ENCODE peak calls at places on chromosome 7, in nine cellular contexts. W is spleen; P is upper lobe of right lung; M is CD4-positive, alpha-beta T cell; G is caudate nucleus; D is tibial nerve; B is psoas muscle; Y is CD8-positive, alpha-beta T cell; Z is breast epithelium. J is an unnamed sample.

GRCh38 chr7:135723411-135723810 is 4.6 kb downstream of the SLC13A4 start:
- DNase-seq in W (no peak), P (peak), M (no peak), G (no peak), D (no peak), B (no peak), Y (no peak), Z (no peak), J (no peak)

GRCh38 chr7:132575336-132575986 is 809 bp downstream of the PLXNA4 start:
- DNase-seq in W (no peak), P (no peak), M (no peak), G (peak), D (peak), B (peak), Y (peak), Z (no peak), J (no peak)

GRCh38 chr7:119465798-119466305 is 807.1 kb upstream of the KCND2 start:
- DNase-seq in W (no peak), P (no peak), M (no peak), G (no peak), D (no peak), B (no peak), Y (no peak), Z (no peak), J (no peak)

GRCh38 chr7:80145780-80146422 is 11.3 kb downstream of the GNAI1 start:
- DNase-seq in W (no peak), P (no peak), M (no peak), G (no peak), D (no peak), B (no peak), Y (no peak), Z (no peak), J (no peak)

GRCh38 chr7:13835442-13835841 is 154.0 kb downstream of the ETV1 start:
- DNase-seq in W (no peak), P (no peak), M (no peak), G (no peak), D (no peak), B (no peak), Y (no peak), Z (no peak), J (no peak)

GRCh38 chr7:101362334-101363195 is at the start of gene COL26A1:
- DNase-seq in W (peak), P (peak), M (no peak), G (no peak), D (no peak), B (no peak), Y (no peak), Z (no peak), J (no peak)

GRCh38 chr7:77783111-77783510 is 15.1 kb downstream of the TMEM60 start:
- DNase-seq in W (no peak), P (no peak), M (no peak), G (no peak), D (no peak), B (no peak), Y (no peak), Z (no peak), J (no peak)

GRCh38 chr7:12951397-12951801 is 264.0 kb downstream of the ARL4A start:
- DNase-seq in W (no peak), P (no peak), M (no peak), G (no peak), D (no peak), B (no peak), Y (no peak), Z (no peak), J (no peak)

GRCh38 chr7:40105879-40106473 is 28.4 kb downstream of the MPLKIP start:
- DNase-seq in W (no peak), P (no peak), M (no peak), G (no peak), D (no peak), B (no peak), Y (no peak), Z (no peak), J (no peak)

GRCh38 chr7:41010967-41011366 is 691.9 kb downstream of the INHBA start:
- DNase-seq in W (no peak), P (no peak), M (no peak), G (no peak), D (no peak), B (no peak), Y (no peak), Z (no peak), J (no peak)

GRCh38 chr7:131011437-131011752 is 277.4 kb upstream of the KLF14 start:
- DNase-seq in W (peak), P (peak), M (no peak), G (no peak), D (no peak), B (peak), Y (no peak), Z (no peak), J (no peak)

GRCh38 chr7:83419013-83419412 is 229.9 kb downstream of the SEMA3E start:
- DNase-seq in W (no peak), P (no peak), M (no peak), G (no peak), D (no peak), B (no peak), Y (no peak), Z (no peak), J (no peak)

GRCh38 chr7:18638594-18639452 is 143.3 kb downstream of the HDAC9 start:
- DNase-seq in W (no peak), P (no peak), M (no peak), G (no peak), D (peak), B (no peak), Y (no peak), Z (no peak), J (no peak)

GRCh38 chr7:29565186-29565540 is 1.5 kb downstream of the PRR15 start:
- DNase-seq in W (no peak), P (no peak), M (no peak), G (no peak), D (no peak), B (no peak), Y (no peak), Z (no peak), J (no peak)

GRCh38 chr7:121503039-121503438 is 106.9 kb upstream of the FAM3C start:
- DNase-seq in W (no peak), P (no peak), M (no peak), G (no peak), D (no peak), B (no peak), Y (no peak), Z (no peak), J (no peak)

GRCh38 chr7:29607889-29608288 is 44.3 kb downstream of the PRR15 start:
- DNase-seq in W (no peak), P (no peak), M (no peak), G (no peak), D (no peak), B (no peak), Y (no peak), Z (no peak), J (peak)

GRCh38 chr7:29449569-29450260 is 113.9 kb upstream of the PRR15 start:
- DNase-seq in W (no peak), P (no peak), M (no peak), G (no peak), D (peak), B (no peak), Y (no peak), Z (no peak), J (peak)

GRCh38 chr7:106840342-106840741 is 24.7 kb upstream of the PIK3CG start:
- DNase-seq in W (no peak), P (no peak), M (no peak), G (no peak), D (no peak), B (no peak), Y (no peak), Z (no peak), J (no peak)

GRCh38 chr7:22563115-22563514 is 63.1 kb upstream of the STEAP1B start:
- DNase-seq in W (no peak), P (no peak), M (no peak), G (peak), D (no peak), B (no peak), Y (no peak), Z (no peak), J (no peak)

GRCh38 chr7:157151626-157152339 is 13.1 kb downstream of the UBE3C start:
- DNase-seq in W (no peak), P (no peak), M (no peak), G (no peak), D (no peak), B (no peak), Y (no peak), Z (no peak), J (no peak)

GRCh38 chr7:1998146-1998545 is 234.6 kb downstream of the MAD1L1 start:
- DNase-seq in W (no peak), P (no peak), M (no peak), G (no peak), D (no peak), B (peak), Y (peak), Z (no peak), J (no peak)

GRCh38 chr7:15178065-15178464 is 275.5 kb upstream of the DGKB start:
- DNase-seq in W (no peak), P (no peak), M (no peak), G (no peak), D (no peak), B (no peak), Y (no peak), Z (no peak), J (no peak)

GRCh38 chr7:138460649-138461607 is 869 bp downstream of the TRIM24 start:
- DNase-seq in W (no peak), P (peak), M (peak), G (peak), D (no peak), B (peak), Y (peak), Z (no peak), J (no peak)

GRCh38 chr7:124728610-124729009 is 37.0 kb downstream of the GPR37 start:
- DNase-seq in W (no peak), P (no peak), M (no peak), G (no peak), D (no peak), B (no peak), Y (no peak), Z (no peak), J (no peak)

GRCh38 chr7:31003721-31004120 is 40.0 kb downstream of the GHRHR start:
- DNase-seq in W (peak), P (no peak), M (no peak), G (no peak), D (no peak), B (no peak), Y (no peak), Z (no peak), J (no peak)

GRCh38 chr7:40922316-40922670 is 780.6 kb downstream of the INHBA start:
- DNase-seq in W (no peak), P (no peak), M (no peak), G (no peak), D (no peak), B (no peak), Y (no peak), Z (no peak), J (peak)

DNA sequence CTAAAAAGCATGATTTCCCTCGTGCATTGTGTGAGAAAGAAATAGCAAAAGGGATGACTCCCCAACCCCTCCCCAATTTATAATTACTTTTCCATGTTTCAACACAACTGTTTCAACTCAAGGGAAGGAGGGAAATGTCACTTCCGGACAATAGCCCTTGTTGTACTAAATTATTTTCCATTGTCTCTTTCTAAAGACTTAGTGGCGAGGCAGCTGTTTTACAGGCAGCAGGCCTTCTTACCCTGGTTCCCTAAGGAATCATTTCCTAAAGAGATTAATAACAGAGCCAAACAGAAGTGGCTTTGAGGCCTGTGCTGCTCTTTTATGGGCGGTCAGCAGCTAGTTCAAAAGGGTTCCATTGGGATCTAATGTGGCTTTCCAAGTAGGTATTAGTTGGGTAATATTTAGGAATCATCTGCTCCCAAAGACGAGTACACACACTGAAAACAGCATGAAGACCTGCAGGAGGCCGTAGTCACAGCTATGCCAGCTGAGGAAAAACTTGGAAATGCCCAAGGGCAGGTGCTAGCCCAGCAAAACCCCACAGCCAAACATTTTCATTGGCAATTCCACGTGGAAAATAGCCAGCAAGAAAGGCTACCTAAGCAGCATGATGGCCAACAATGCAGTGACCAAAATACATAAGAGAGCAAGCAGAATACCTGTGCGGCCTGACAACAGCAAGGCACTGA is 32.8 kb downstream of the DOCK4 start:
- DNase-seq in W (no peak), P (no peak), M (no peak), G (no peak), D (no peak), B (no peak), Y (no peak), Z (no peak), J (no peak)
- H3K27ac ChIP-seq in W (no peak), P (no peak), M (no peak), G (no peak), D (no peak), B (peak), Y (no peak), Z (no peak), J (no peak)

DNA sequence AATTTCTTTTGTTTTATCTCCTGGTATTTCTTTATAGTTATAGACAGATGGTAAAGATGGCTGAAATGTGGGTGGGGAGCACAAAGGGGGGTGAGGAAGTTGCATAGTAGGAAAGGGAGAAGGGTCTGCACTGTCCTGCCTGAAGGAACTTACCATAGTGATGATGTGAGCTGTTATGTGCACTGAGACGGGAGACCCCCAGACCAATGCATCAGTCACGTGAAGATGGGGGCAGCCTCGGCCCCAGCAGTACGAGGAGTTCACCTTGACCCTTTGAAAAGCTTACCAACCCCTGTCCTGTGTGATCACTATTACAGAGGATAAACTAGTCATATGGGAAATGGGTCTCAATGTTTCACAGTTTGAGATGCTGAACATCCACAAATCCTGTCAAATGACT is 316.3 kb downstream of the TNS3 start:
- DNase-seq in W (no peak), P (peak), M (no peak), G (no peak), D (no peak), B (no peak), Y (no peak), Z (no peak), J (no peak)
- H3K27ac ChIP-seq in W (peak), P (no peak), M (no peak), G (no peak), D (peak), B (no peak), Y (no peak), Z (no peak), J (no peak)

DNA sequence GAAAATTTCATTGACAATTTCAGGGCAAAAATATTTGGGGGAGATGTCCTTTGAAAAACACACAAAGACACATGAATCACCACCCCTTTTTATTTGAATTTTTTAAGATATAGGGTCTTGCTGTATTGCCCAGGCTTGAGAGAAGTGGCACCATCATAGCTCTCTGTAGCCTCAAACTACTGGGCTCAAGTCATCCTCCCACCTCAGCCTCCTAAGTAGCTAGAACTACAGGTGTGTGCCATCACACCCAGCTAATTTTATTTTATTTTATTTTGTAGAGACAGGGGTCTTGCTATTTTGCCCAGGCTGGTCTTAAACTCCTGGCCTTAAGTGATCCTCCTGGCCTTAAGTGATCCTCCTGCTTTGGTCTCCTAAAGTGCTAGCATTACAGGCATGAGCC is 50.5 kb downstream of the WNT2 start:
- DNase-seq in W (no peak), P (no peak), M (no peak), G (no peak), D (no peak), B (no peak), Y (no peak), Z (no peak), J (no peak)
- H3K27ac ChIP-seq in W (no peak), P (no peak), M (no peak), G (no peak), D (no peak), B (no peak), Y (no peak), Z (no peak), J (no peak)

DNA sequence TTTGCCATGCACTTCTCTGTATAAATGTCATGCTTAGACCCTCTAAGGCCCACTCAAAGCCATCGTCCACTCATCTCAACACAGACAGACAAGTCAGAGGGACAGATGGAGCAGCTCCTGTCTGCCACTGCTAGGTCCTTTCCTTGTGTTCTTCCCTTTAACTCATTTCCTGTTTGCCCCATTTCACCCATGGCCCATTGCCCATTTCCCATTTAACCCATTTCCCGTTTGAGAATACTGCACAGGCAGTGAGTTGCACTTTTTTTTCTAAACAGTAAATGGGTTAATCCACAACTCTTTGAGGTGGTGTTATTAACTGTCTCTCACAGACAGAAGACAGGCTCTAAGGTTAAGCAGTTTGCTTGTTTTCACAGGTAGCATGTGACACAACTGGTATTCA is 179.3 kb downstream of the NPSR1 start:
- DNase-seq in W (no peak), P (no peak), M (no peak), G (no peak), D (no peak), B (no peak), Y (no peak), Z (no peak), J (no peak)
- H3K27ac ChIP-seq in W (peak), P (no peak), M (no peak), G (no peak), D (no peak), B (no peak), Y (no peak), Z (no peak), J (no peak)

DNA sequence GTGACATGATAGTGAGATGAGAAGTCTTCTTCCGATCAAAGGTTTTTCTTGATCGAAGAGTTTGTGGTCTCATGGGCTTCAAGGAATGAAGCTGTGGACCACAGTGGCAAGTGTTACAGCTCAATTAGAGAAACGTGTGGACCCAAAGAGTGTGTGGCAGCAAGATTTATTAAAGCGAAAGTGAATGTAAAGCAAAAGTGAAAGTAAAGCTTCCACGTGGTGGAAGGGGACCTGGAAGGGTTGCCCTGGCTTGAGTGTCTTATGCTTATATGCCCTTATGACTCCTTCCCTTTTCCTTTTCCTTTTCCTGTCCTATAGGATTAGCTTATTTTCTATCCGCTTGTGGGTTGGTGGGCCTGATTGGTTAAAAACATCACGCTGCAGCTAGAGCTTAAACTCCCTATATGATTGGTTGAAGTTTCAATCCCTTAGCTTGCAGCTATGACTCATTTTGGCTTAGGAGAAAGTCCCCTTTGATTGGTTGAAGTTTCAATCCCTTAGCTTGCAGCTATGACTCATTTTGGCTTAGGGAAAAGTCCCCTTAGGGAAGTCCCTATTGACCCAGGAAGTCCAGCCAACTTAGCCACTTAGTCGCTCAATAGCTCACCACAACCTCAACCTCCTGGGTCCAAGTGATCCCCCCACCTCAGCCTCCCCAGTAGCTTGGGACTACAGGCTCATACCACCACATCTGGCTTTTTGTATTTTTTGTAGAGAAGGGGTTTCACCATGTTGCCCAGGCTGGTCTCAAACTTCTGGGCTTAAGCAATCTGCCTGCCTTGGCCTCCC is 34.7 kb downstream of the MRPS24 start:
- DNase-seq in W (no peak), P (no peak), M (no peak), G (no peak), D (no peak), B (no peak), Y (peak), Z (no peak), J (no peak)
- H3K27ac ChIP-seq in W (peak), P (no peak), M (no peak), G (no peak), D (no peak), B (no peak), Y (peak), Z (no peak), J (no peak)

GRCh38 chr7:155206286-155207020 is 91.2 kb upstream of the INSIG1 start:
- DNase-seq in W (peak), P (peak), M (peak), G (no peak), D (peak), B (peak), Y (peak), Z (peak), J (no peak)
- H3K27ac ChIP-seq in W (peak), P (peak), M (no peak), G (peak), D (peak), B (peak), Y (peak), Z (peak), J (peak)

DNA sequence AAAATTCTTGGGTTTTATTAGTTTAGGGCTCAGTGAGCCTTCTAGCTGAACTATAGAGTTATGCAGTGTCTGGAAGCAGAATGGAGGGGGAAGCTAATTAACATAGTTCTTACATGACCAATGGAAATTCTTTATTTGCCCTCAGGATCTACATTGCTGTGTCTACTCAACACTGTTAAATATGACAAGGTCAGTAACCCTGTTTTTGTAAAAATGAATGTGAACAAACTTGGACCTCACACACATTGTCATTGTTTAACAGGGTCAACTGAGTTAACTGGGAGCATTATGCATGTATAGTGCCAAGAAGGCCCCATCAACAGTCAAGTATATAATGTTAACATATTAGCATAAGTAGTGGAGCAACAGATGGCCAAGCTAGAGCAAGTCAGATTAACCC is 122.5 kb upstream of the SEM1 start:
- DNase-seq in W (no peak), P (no peak), M (no peak), G (no peak), D (no peak), B (no peak), Y (no peak), Z (no peak), J (no peak)
- H3K27ac ChIP-seq in W (no peak), P (no peak), M (no peak), G (no peak), D (no peak), B (no peak), Y (no peak), Z (no peak), J (no peak)

DNA sequence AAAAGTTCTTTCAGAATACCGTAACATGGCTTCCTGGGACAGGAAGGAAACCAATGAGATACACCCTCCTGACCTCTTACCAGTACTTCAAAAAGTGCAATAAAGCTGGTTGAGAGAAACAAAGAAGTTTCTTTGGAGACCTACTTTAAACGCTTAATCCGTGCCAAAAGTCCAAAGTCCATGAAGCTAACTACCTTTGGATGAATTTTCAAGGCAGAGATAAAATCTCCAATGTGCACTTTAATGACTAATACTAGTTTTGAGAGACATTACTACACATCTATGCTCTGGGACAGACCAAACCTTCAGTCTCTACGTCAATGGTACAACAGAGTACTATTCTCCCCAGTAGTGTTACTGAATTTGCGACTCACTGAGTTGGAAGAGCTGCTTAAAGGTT is 46.1 kb downstream of the UBE2H start:
- DNase-seq in W (no peak), P (no peak), M (no peak), G (no peak), D (no peak), B (no peak), Y (no peak), Z (no peak), J (no peak)
- H3K27ac ChIP-seq in W (peak), P (no peak), M (peak), G (no peak), D (peak), B (peak), Y (peak), Z (no peak), J (no peak)